ENCODE peak calls at places on chromosome 14, in eight cellular contexts. P is central memory CD8-positive, alpha-beta T cell; H is nucleus accumbens; N is left kidney; Z is cerebellar nuclear complex; D is T-helper 9 cell; Y is endothelial cell; Q is NCI-H1092 treated with DMSO at 0.1 percent for 48 hours. B is an unnamed sample.
A peak's percentile ranks its signal among the peaks of the same experiment; 100 is the strongest.

GRCh38 chr14:65704412-65704811 is 291.9 kb downstream of the FUT8 start:
- DNase-seq in P (no peak), H (no peak), N (no peak), Z (no peak), D (no peak), Y (no peak), Q (no peak), B (no peak)

GRCh38 chr14:21352587-21352986 is 31.2 kb downstream of the SUPT16H start:
- DNase-seq in P (no peak), H (no peak), N (no peak), Z (no peak), D (no peak), Y (no peak), Q (no peak), B (no peak)

GRCh38 chr14:95931384-95931783 is 54.8 kb downstream of the TUNAR start:
- DNase-seq in P (no peak), H (no peak), N (no peak), Z (no peak), D (no peak), Y (no peak), Q (no peak), B (no peak)

GRCh38 chr14:73008501-73008900 is 18.4 kb downstream of the ZFYVE1 start:
- DNase-seq in P (no peak), H (no peak), N (no peak), Z (no peak), D (no peak), Y (no peak), Q (no peak), B (no peak)

GRCh38 chr14:34583525-34583924 is 44.0 kb upstream of the EAPP start:
- DNase-seq in P (no peak), H (no peak), N (no peak), Z (no peak), D (no peak), Y (no peak), Q (no peak), B (no peak)

GRCh38 chr14:98871796-98872195 is 400.2 kb downstream of the BCL11B start:
- DNase-seq in P (no peak), H (no peak), N (no peak), Z (no peak), D (no peak), Y (no peak), Q (no peak), B (no peak)

GRCh38 chr14:100607611-100607956 is 20.4 kb upstream of the BEGAIN start:
- DNase-seq in P (no peak), H (no peak), N (no peak), Z (no peak), D (no peak), Y (no peak), Q (no peak), B (no peak)

GRCh38 chr14:58994130-58994529 is 194.3 kb upstream of the DAAM1 start:
- DNase-seq in P (no peak), H (no peak), N (no peak), Z (no peak), D (no peak), Y (no peak), Q (no peak), B (no peak)

GRCh38 chr14:70957710-70958109 is 50.5 kb downstream of the PCNX1 start:
- DNase-seq in P (no peak), H (no peak), N (no peak), Z (no peak), D (no peak), Y (no peak), Q (no peak), B (no peak)

GRCh38 chr14:35406811-35407630 is 2.5 kb upstream of the NFKBIA start:
- DNase-seq in P (no peak), H (no peak), N (peak; percentile 84), Z (peak; percentile 81), D (no peak), Y (no peak), Q (peak; percentile 70), B (no peak)

GRCh38 chr14:71187633-71188356 is 280.5 kb downstream of the PCNX1 start:
- DNase-seq in P (no peak), H (no peak), N (no peak), Z (no peak), D (no peak), Y (no peak), Q (no peak), B (no peak)

GRCh38 chr14:95291859-95292542 is 27.7 kb downstream of the CLMN start:
- DNase-seq in P (no peak), H (no peak), N (peak; percentile 17), Z (no peak), D (no peak), Y (no peak), Q (no peak), B (no peak)

GRCh38 chr14:49623941-49624806 is 3.6 kb downstream of the MGAT2 start:
- DNase-seq in P (no peak), H (no peak), N (no peak), Z (no peak), D (peak; percentile 23), Y (no peak), Q (no peak), B (no peak)

GRCh38 chr14:88667555-88668273 is 104.9 kb downstream of the ZC3H14 start:
- DNase-seq in P (peak; percentile 25), H (peak; percentile 34), N (peak; percentile 89), Z (peak; percentile 62), D (peak; percentile 3), Y (peak; percentile 61), Q (peak; percentile 72), B (no peak)

GRCh38 chr14:71659165-71659564 is 273.1 kb upstream of the RGS6 start:
- DNase-seq in P (no peak), H (no peak), N (no peak), Z (no peak), D (no peak), Y (no peak), Q (no peak), B (no peak)

GRCh38 chr14:104438166-104438887 is 141.2 kb upstream of the C14orf180 start:
- DNase-seq in P (no peak), H (no peak), N (no peak), Z (no peak), D (no peak), Y (no peak), Q (no peak), B (no peak)

GRCh38 chr14:102086346-102086971 is 385 bp downstream of the HSP90AA1 start:
- DNase-seq in P (peak; percentile 61), H (no peak), N (peak; percentile 72), Z (no peak), D (peak; percentile 64), Y (no peak), Q (peak; percentile 17), B (peak; percentile 49)

GRCh38 chr14:42192659-42193425 is 586.2 kb downstream of the LRFN5 start:
- DNase-seq in P (no peak), H (no peak), N (peak; percentile 1), Z (no peak), D (no peak), Y (no peak), Q (no peak), B (no peak)